ENCODE peak calls at places on chromosomes 12 and 14, in seven cellular contexts. One of them, this sample, is unnamed. For H3K4me1, the result is how much of the 10 kb centered on the place peaks cover.

GRCh38 chr12:466039-466438 is 6.3 kb downstream of the B4GALNT3 start:
- DNase-seq in psoas muscle: no peak
- DNase-seq in ovary: no peak
- DNase-seq in osteoblast: no peak
- DNase-seq in body of pancreas: no peak
- DNase-seq in A549: no peak
- DNase-seq in breast epithelium: no peak
- DNase-seq in this sample: no peak

GRCh38 chr14:100283984-100284881 is 22.0 kb downstream of the SLC25A29 start:
- DNase-seq in psoas muscle: peak
- DNase-seq in ovary: no peak
- DNase-seq in osteoblast: peak
- DNase-seq in body of pancreas: no peak
- DNase-seq in A549: no peak
- DNase-seq in breast epithelium: no peak
- DNase-seq in this sample: no peak

GRCh38 chr12:25352078-25352918 is 101.6 kb upstream of the KRAS start:
- DNase-seq in psoas muscle: no peak
- DNase-seq in ovary: no peak
- DNase-seq in osteoblast: no peak
- DNase-seq in body of pancreas: no peak
- DNase-seq in A549: no peak
- DNase-seq in breast epithelium: no peak
- DNase-seq in this sample: no peak

GRCh38 chr14:106378191-106378590 is 851.8 kb downstream of the TMEM121 start:
- DNase-seq in psoas muscle: no peak
- DNase-seq in ovary: no peak
- DNase-seq in osteoblast: no peak
- DNase-seq in body of pancreas: no peak
- DNase-seq in A549: no peak
- DNase-seq in breast epithelium: no peak
- DNase-seq in this sample: no peak

GRCh38 chr12:116771651-116772050 is 33.5 kb downstream of the RNFT2 start:
- DNase-seq in psoas muscle: no peak
- DNase-seq in ovary: no peak
- DNase-seq in osteoblast: no peak
- DNase-seq in body of pancreas: no peak
- DNase-seq in A549: no peak
- DNase-seq in breast epithelium: no peak
- DNase-seq in this sample: no peak

GRCh38 chr12:78600541-78600940 is 264.0 kb upstream of the SYT1 start:
- DNase-seq in psoas muscle: no peak
- DNase-seq in ovary: no peak
- DNase-seq in osteoblast: no peak
- DNase-seq in body of pancreas: no peak
- DNase-seq in A549: no peak
- DNase-seq in breast epithelium: no peak
- DNase-seq in this sample: no peak

GRCh38 chr14:87233266-87233665 is 759.7 kb downstream of the GALC start:
- DNase-seq in psoas muscle: no peak
- DNase-seq in ovary: no peak
- DNase-seq in osteoblast: no peak
- DNase-seq in body of pancreas: no peak
- DNase-seq in A549: no peak
- DNase-seq in breast epithelium: no peak
- DNase-seq in this sample: no peak

GRCh38 chr14:34328178-34328577 is 133.9 kb downstream of the SPTSSA start:
- DNase-seq in psoas muscle: no peak
- DNase-seq in ovary: no peak
- DNase-seq in osteoblast: no peak
- DNase-seq in body of pancreas: no peak
- DNase-seq in A549: no peak
- DNase-seq in breast epithelium: no peak
- DNase-seq in this sample: no peak

GRCh38 chr14:52064174-52064573 is 4.7 kb downstream of the NID2 start:
- DNase-seq in psoas muscle: no peak
- DNase-seq in ovary: no peak
- DNase-seq in osteoblast: no peak
- DNase-seq in body of pancreas: no peak
- DNase-seq in A549: no peak
- DNase-seq in breast epithelium: no peak
- DNase-seq in this sample: no peak

GRCh38 chr14:99841436-99842071 is 48.3 kb downstream of the EML1 start:
- DNase-seq in psoas muscle: no peak
- DNase-seq in ovary: no peak
- DNase-seq in osteoblast: no peak
- DNase-seq in body of pancreas: no peak
- DNase-seq in A549: no peak
- DNase-seq in breast epithelium: no peak
- DNase-seq in this sample: no peak

GRCh38 chr14:95533391-95533821 is 1.4 kb upstream of the GLRX5 start:
- DNase-seq in psoas muscle: no peak
- DNase-seq in ovary: no peak
- DNase-seq in osteoblast: peak
- DNase-seq in body of pancreas: peak
- DNase-seq in A549: no peak
- DNase-seq in breast epithelium: peak
- DNase-seq in this sample: no peak

GRCh38 chr14:70931008-70931407 is 23.7 kb downstream of the PCNX1 start:
- DNase-seq in psoas muscle: no peak
- DNase-seq in ovary: no peak
- DNase-seq in osteoblast: no peak
- DNase-seq in body of pancreas: no peak
- DNase-seq in A549: no peak
- DNase-seq in breast epithelium: no peak
- DNase-seq in this sample: no peak

GRCh38 chr12:76670776-76671175 is 93.1 kb upstream of the ZDHHC17 start:
- DNase-seq in psoas muscle: no peak
- DNase-seq in ovary: no peak
- DNase-seq in osteoblast: no peak
- DNase-seq in body of pancreas: no peak
- DNase-seq in A549: no peak
- DNase-seq in breast epithelium: no peak
- DNase-seq in this sample: no peak

DNA sequence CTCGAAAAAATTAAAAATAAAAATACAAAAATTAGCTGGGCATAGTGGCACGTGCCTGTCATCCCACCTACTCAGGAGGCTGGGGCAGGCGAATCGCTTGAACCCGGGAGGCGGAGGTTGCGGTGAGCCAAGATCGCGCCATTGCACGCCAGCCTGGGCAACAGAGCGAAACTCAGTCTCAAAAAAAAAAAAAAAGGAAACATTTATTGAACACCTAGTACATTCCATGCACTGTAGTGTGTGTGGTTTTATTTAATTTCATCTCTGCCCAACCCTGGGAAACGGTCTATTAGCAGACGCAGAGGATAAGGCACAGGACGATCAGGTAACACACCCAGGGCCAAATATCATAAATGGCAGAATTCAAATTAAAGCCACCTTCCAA is 35.8 kb upstream of the SINHCAF start:
- DNase-seq in psoas muscle: no peak
- DNase-seq in ovary: no peak
- DNase-seq in osteoblast: no peak
- DNase-seq in body of pancreas: no peak
- DNase-seq in A549: no peak
- DNase-seq in breast epithelium: no peak
- DNase-seq in this sample: no peak
- H3K27ac ChIP-seq in psoas muscle: no peak
- H3K27ac ChIP-seq in ovary: no peak
- H3K27ac ChIP-seq in osteoblast: no peak
- H3K27ac ChIP-seq in body of pancreas: no peak
- H3K27ac ChIP-seq in A549: no peak
- H3K27ac ChIP-seq in breast epithelium: peak
- H3K27ac ChIP-seq in this sample: no peak

GRCh38 chr14:37591941-37592287 is 3.1 kb downstream of the FOXA1 start:
- DNase-seq in psoas muscle: no peak
- DNase-seq in ovary: no peak
- DNase-seq in osteoblast: peak
- DNase-seq in body of pancreas: no peak
- DNase-seq in A549: no peak
- DNase-seq in breast epithelium: no peak
- DNase-seq in this sample: peak

GRCh38 chr14:37594238-37594915 is 672 bp downstream of the FOXA1 start:
- DNase-seq in psoas muscle: no peak
- DNase-seq in ovary: no peak
- DNase-seq in osteoblast: peak
- DNase-seq in body of pancreas: peak
- DNase-seq in A549: peak
- DNase-seq in breast epithelium: no peak
- DNase-seq in this sample: peak

GRCh38 chr14:37594916-37595808 is at the start of the genes FOXA1 and TTC6:
- DNase-seq in psoas muscle: peak
- DNase-seq in ovary: no peak
- DNase-seq in osteoblast: peak
- DNase-seq in body of pancreas: peak
- DNase-seq in A549: peak
- DNase-seq in breast epithelium: no peak
- DNase-seq in this sample: peak

GRCh38 chr14:37592288-37593274 is 2.5 kb downstream of the FOXA1 start:
- DNase-seq in psoas muscle: no peak
- DNase-seq in ovary: no peak
- DNase-seq in osteoblast: peak
- DNase-seq in body of pancreas: no peak
- DNase-seq in A549: no peak
- DNase-seq in breast epithelium: no peak
- DNase-seq in this sample: no peak

GRCh38 chr14:37593496-37594237 is 1.4 kb downstream of the FOXA1 start:
- DNase-seq in psoas muscle: no peak
- DNase-seq in ovary: no peak
- DNase-seq in osteoblast: peak
- DNase-seq in body of pancreas: no peak
- DNase-seq in A549: no peak
- DNase-seq in breast epithelium: no peak
- DNase-seq in this sample: no peak
- H3K4me3 ChIP-seq in psoas muscle: peak
- H3K4me3 ChIP-seq in ovary: peak
- H3K4me3 ChIP-seq in osteoblast: peak
- H3K4me3 ChIP-seq in body of pancreas: no peak
- H3K4me3 ChIP-seq in A549: peak
- H3K4me3 ChIP-seq in breast epithelium: peak
- H3K4me3 ChIP-seq in this sample: peak

DNA sequence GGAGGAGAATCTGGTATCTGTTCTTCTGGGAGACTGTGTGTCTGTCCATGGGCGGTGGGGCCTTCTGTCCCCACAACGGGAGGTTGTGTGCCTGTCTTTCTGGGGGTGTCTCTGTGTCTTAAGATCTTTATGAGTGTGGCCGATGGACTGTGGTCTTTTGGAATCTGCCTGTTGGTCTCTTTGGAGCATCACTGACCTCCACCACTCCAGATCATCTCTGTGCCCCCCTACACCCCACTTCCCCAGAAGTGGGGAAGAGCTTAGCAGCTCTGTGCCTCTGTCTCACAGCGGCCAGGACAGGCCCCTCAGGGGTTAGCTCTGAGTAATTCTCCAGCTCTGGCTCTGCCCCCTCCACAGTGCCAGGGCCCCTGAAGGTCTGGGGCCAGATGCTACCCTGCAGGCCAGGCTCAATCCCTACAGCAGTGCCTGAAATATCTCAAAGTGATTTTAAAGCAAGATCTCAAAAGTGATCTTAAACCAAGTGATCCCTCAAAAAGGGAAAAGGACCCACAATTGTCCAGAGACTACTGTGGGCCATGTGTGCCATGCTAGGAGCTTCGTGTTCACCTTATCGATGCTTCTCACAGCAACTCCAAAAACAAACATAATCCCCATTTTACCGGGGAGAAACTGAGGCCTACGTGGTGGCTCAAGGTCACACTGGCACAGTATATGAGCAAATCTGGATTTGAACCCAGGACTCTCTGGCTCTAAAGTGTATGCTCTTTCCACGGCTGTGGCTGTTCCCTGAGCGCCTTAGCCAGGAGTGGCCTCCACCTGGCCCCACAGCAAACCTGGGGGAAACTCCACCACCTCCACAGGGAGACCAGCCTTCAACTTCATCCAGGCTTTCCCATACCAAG is 26.0 kb upstream of the KRT78 start:
- DNase-seq in psoas muscle: no peak
- DNase-seq in ovary: no peak
- DNase-seq in osteoblast: peak
- DNase-seq in body of pancreas: no peak
- DNase-seq in A549: no peak
- DNase-seq in breast epithelium: no peak
- DNase-seq in this sample: no peak
- H3K4me1 ChIP-seq in psoas muscle: under half
- H3K4me1 ChIP-seq in ovary: under half
- H3K4me1 ChIP-seq in osteoblast: under half
- H3K4me1 ChIP-seq in body of pancreas: under half
- H3K4me1 ChIP-seq in A549: half or more
- H3K4me1 ChIP-seq in breast epithelium: under half
- H3K4me1 ChIP-seq in this sample: under half

GRCh38 chr12:92196368-92196767 is 50.7 kb upstream of the BTG1 start:
- DNase-seq in psoas muscle: no peak
- DNase-seq in ovary: no peak
- DNase-seq in osteoblast: no peak
- DNase-seq in body of pancreas: no peak
- DNase-seq in A549: no peak
- DNase-seq in breast epithelium: no peak
- DNase-seq in this sample: no peak
- H3K27ac ChIP-seq in psoas muscle: no peak
- H3K27ac ChIP-seq in ovary: no peak
- H3K27ac ChIP-seq in osteoblast: no peak
- H3K27ac ChIP-seq in body of pancreas: no peak
- H3K27ac ChIP-seq in A549: no peak
- H3K27ac ChIP-seq in breast epithelium: no peak
- H3K27ac ChIP-seq in this sample: no peak

GRCh38 chr12:9122166-9122609 is 6.5 kb upstream of the A2M start:
- DNase-seq in psoas muscle: no peak
- DNase-seq in ovary: no peak
- DNase-seq in osteoblast: no peak
- DNase-seq in body of pancreas: no peak
- DNase-seq in A549: no peak
- DNase-seq in breast epithelium: no peak
- DNase-seq in this sample: no peak

GRCh38 chr12:9120487-9121184 is 4.9 kb upstream of the A2M start:
- DNase-seq in psoas muscle: no peak
- DNase-seq in ovary: no peak
- DNase-seq in osteoblast: no peak
- DNase-seq in body of pancreas: no peak
- DNase-seq in A549: no peak
- DNase-seq in breast epithelium: no peak
- DNase-seq in this sample: no peak

GRCh38 chr12:9127484-9127883 is 11.8 kb upstream of the A2M start:
- DNase-seq in psoas muscle: peak
- DNase-seq in ovary: no peak
- DNase-seq in osteoblast: no peak
- DNase-seq in body of pancreas: no peak
- DNase-seq in A549: no peak
- DNase-seq in breast epithelium: no peak
- DNase-seq in this sample: peak

GRCh38 chr12:9124346-9125031 is 8.8 kb upstream of the A2M start:
- DNase-seq in psoas muscle: peak
- DNase-seq in ovary: no peak
- DNase-seq in osteoblast: no peak
- DNase-seq in body of pancreas: no peak
- DNase-seq in A549: no peak
- DNase-seq in breast epithelium: no peak
- DNase-seq in this sample: no peak

DNA sequence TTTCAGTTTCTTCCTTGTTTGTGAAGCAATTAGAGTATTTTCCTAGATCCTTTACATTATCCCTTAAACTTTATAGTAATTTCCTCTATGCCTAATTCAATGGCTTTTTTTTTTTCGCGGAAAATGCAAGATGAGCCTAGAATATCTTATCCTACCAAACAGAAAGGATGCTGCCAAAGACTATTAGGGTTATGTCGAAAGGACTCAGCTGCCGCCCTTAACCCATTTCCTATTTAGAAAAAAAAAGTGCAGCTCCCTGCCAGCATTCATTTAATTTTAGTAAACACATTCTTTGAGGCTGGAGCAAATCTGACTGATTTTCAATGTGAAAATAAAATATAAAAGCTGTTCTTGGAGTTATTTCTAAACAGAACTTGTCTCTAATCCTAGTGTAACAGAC is 8.0 kb upstream of the A2M start:
- DNase-seq in psoas muscle: no peak
- DNase-seq in ovary: no peak
- DNase-seq in osteoblast: no peak
- DNase-seq in body of pancreas: no peak
- DNase-seq in A549: no peak
- DNase-seq in breast epithelium: no peak
- DNase-seq in this sample: no peak
- H3K4me3 ChIP-seq in psoas muscle: peak
- H3K4me3 ChIP-seq in ovary: peak
- H3K4me3 ChIP-seq in osteoblast: no peak
- H3K4me3 ChIP-seq in body of pancreas: no peak
- H3K4me3 ChIP-seq in A549: no peak
- H3K4me3 ChIP-seq in breast epithelium: peak
- H3K4me3 ChIP-seq in this sample: peak